ENCODE peak calls at places on chromosomes 13 and 19, in six cellular contexts. D is stimulated activated CD8-positive, alpha-beta memory T cell treated with anti-CD3 and anti-CD28 coated beads, Interleukin-4, amount 100 ng/mL, for 24 hours; S is stromal cell of bone marrow; Z is NCI-H1694 treated with DMSO at 0.1 percent for 48 hours; P is breast epithelium; Y is substantia nigra. C is an unnamed sample.
A peak's percentile ranks its signal among the peaks of the same experiment; 100 is the strongest.

GRCh38 chr19:45161715-45162463 is 1.1 kb upstream of the NKPD1 start:
- DNase-seq in Z (no peak), P (no peak), S (no peak), Y (no peak), D (no peak), C (no peak)

GRCh38 chr19:19750131-19750841 is 17.4 kb upstream of the ZNF14 start:
- DNase-seq in Z (no peak), D (no peak), P (no peak), Y (no peak), S (no peak), C (no peak)

GRCh38 chr19:38614289-38614688 is 3.5 kb downstream of the MAP4K1 start:
- DNase-seq in P (no peak), S (no peak), Y (no peak), Z (no peak), D (no peak), C (no peak)

GRCh38 chr19:8517551-8518442 is 3.8 kb upstream of the ZNF414 start:
- DNase-seq in S (peak; percentile 75), Z (no peak), D (no peak), Y (no peak), P (no peak), C (no peak)

GRCh38 chr13:51269039-51269438 is 46.8 kb downstream of the FAM124A start:
- DNase-seq in D (no peak), S (no peak), P (no peak), Z (no peak), Y (no peak), C (no peak)

GRCh38 chr19:11453468-11454341 is 18.3 kb downstream of the PRKCSH start:
- DNase-seq in Y (no peak), D (no peak), P (no peak), S (no peak), Z (no peak), C (peak; percentile 44)

GRCh38 chr19:5115351-5115750 is 146.4 kb downstream of the KDM4B start:
- DNase-seq in Z (no peak), S (no peak), D (no peak), P (no peak), Y (no peak), C (no peak)

GRCh38 chr19:12843999-12844732 is 5.9 kb downstream of the MAST1 start:
- DNase-seq in Y (no peak), Z (no peak), D (no peak), S (no peak), P (no peak), C (peak; percentile 1)

GRCh38 chr19:5364674-5365073 is 24.1 kb upstream of the PTPRS start:
- DNase-seq in Y (no peak), Z (no peak), P (no peak), D (no peak), S (no peak), C (no peak)

GRCh38 chr13:94433055-94433947 is 46.2 kb downstream of the DCT start:
- DNase-seq in Z (no peak), D (no peak), P (no peak), S (no peak), Y (no peak), C (no peak)

GRCh38 chr13:97967948-97968347 is 14.5 kb downstream of the IPO5 start:
- DNase-seq in S (no peak), P (no peak), Y (no peak), Z (no peak), D (no peak), C (no peak)

GRCh38 chr13:109918179-109918651 is 131.8 kb upstream of the IRS2 start:
- DNase-seq in P (no peak), Z (no peak), Y (no peak), S (peak; percentile 5), D (no peak), C (no peak)

GRCh38 chr19:54502518-54503048 is at the start of gene LAIR2:
- DNase-seq in P (no peak), Z (no peak), D (no peak), S (no peak), Y (no peak), C (no peak)

GRCh38 chr19:36149673-36150406 is 2.4 kb downstream of the COX7A1 start:
- DNase-seq in D (no peak), Z (no peak), P (peak; percentile 57), Y (no peak), S (no peak), C (no peak)

GRCh38 chr13:89568746-89569145 is 1778.7 kb upstream of the MIR17HG start:
- DNase-seq in Z (no peak), Y (no peak), D (no peak), S (no peak), P (no peak), C (no peak)

GRCh38 chr19:7356899-7357627 is 8.3 kb downstream of the ARHGEF18 start:
- DNase-seq in Z (no peak), D (no peak), Y (no peak), S (no peak), P (no peak), C (no peak)

GRCh38 chr13:108777421-108778420 is 148.3 kb downstream of the MYO16 start:
- DNase-seq in Z (no peak), Y (no peak), P (no peak), D (no peak), S (no peak), C (no peak)

GRCh38 chr13:23725922-23726321 is 155.7 kb downstream of the TNFRSF19 start:
- DNase-seq in Z (no peak), S (no peak), Y (no peak), D (no peak), P (no peak), C (no peak)

GRCh38 chr13:41053384-41053826 is 7.9 kb upstream of the WBP4 start:
- DNase-seq in S (peak; percentile 62), Z (no peak), D (no peak), Y (no peak), P (no peak), C (no peak)

C was measured in RPMI8226.